ENCODE peak calls at places on chromosomes 3 and 15, in seven cellular contexts. One of them, this sample, is unnamed.
A peak's percentile ranks its signal among the peaks of the same experiment; 100 is the strongest.

GRCh38 chr3:31403197-31403596 is 129.5 kb upstream of the STT3B start:
- DNase-seq in effector memory CD8-positive, alpha-beta T cell: no peak
- DNase-seq in ACHN: no peak
- DNase-seq in C1 segment of cervical spinal cord: no peak
- DNase-seq in memory B cell: no peak
- DNase-seq in aorta: no peak
- DNase-seq in SIG-M5: no peak
- DNase-seq in this sample: no peak

GRCh38 chr3:19232566-19232965 is 84.3 kb downstream of the KCNH8 start:
- DNase-seq in effector memory CD8-positive, alpha-beta T cell: no peak
- DNase-seq in ACHN: no peak
- DNase-seq in C1 segment of cervical spinal cord: no peak
- DNase-seq in memory B cell: no peak
- DNase-seq in aorta: no peak
- DNase-seq in SIG-M5: no peak
- DNase-seq in this sample: no peak

GRCh38 chr3:100423611-100424010 is 22.3 kb downstream of the LNP1 start:
- DNase-seq in effector memory CD8-positive, alpha-beta T cell: no peak
- DNase-seq in ACHN: no peak
- DNase-seq in C1 segment of cervical spinal cord: no peak
- DNase-seq in memory B cell: no peak
- DNase-seq in aorta: no peak
- DNase-seq in SIG-M5: no peak
- DNase-seq in this sample: no peak

GRCh38 chr3:140432176-140432753 is 245.6 kb upstream of the TRIM42 start:
- DNase-seq in effector memory CD8-positive, alpha-beta T cell: no peak
- DNase-seq in ACHN: no peak
- DNase-seq in C1 segment of cervical spinal cord: no peak
- DNase-seq in memory B cell: no peak
- DNase-seq in aorta: no peak
- DNase-seq in SIG-M5: no peak
- DNase-seq in this sample: no peak

GRCh38 chr3:58217209-58217811 is 6.5 kb upstream of the DNASE1L3 start:
- DNase-seq in effector memory CD8-positive, alpha-beta T cell: peak; percentile 40
- DNase-seq in ACHN: peak; percentile 64
- DNase-seq in C1 segment of cervical spinal cord: peak; percentile 51
- DNase-seq in memory B cell: peak; percentile 67
- DNase-seq in aorta: peak; percentile 90
- DNase-seq in SIG-M5: no peak
- DNase-seq in this sample: peak; percentile 76

GRCh38 chr3:43691120-43692002 is 623 bp downstream of the ABHD5 start:
- DNase-seq in effector memory CD8-positive, alpha-beta T cell: peak; percentile 9
- DNase-seq in ACHN: peak; percentile 63
- DNase-seq in C1 segment of cervical spinal cord: peak; percentile 50
- DNase-seq in memory B cell: no peak
- DNase-seq in aorta: peak; percentile 78
- DNase-seq in SIG-M5: no peak
- DNase-seq in this sample: peak; percentile 39

GRCh38 chr3:67516496-67516895 is 137.9 kb downstream of the SUCLG2 start:
- DNase-seq in effector memory CD8-positive, alpha-beta T cell: no peak
- DNase-seq in ACHN: no peak
- DNase-seq in C1 segment of cervical spinal cord: no peak
- DNase-seq in memory B cell: no peak
- DNase-seq in aorta: no peak
- DNase-seq in SIG-M5: no peak
- DNase-seq in this sample: no peak

GRCh38 chr15:79635897-79636596 is 203.9 kb downstream of the MINAR1 start:
- DNase-seq in effector memory CD8-positive, alpha-beta T cell: no peak
- DNase-seq in ACHN: no peak
- DNase-seq in C1 segment of cervical spinal cord: no peak
- DNase-seq in memory B cell: no peak
- DNase-seq in aorta: no peak
- DNase-seq in SIG-M5: no peak
- DNase-seq in this sample: no peak

GRCh38 chr15:72758195-72758594 is 25.4 kb downstream of the ADPGK start:
- DNase-seq in effector memory CD8-positive, alpha-beta T cell: no peak
- DNase-seq in ACHN: peak; percentile 69
- DNase-seq in C1 segment of cervical spinal cord: no peak
- DNase-seq in memory B cell: no peak
- DNase-seq in aorta: no peak
- DNase-seq in SIG-M5: no peak
- DNase-seq in this sample: no peak

GRCh38 chr3:62312201-62312600 is 61.1 kb downstream of the FEZF2 start:
- DNase-seq in effector memory CD8-positive, alpha-beta T cell: no peak
- DNase-seq in ACHN: no peak
- DNase-seq in C1 segment of cervical spinal cord: no peak
- DNase-seq in memory B cell: no peak
- DNase-seq in aorta: no peak
- DNase-seq in SIG-M5: no peak
- DNase-seq in this sample: no peak

GRCh38 chr3:80734483-80734882 is 966.7 kb upstream of the ROBO1 start:
- DNase-seq in effector memory CD8-positive, alpha-beta T cell: no peak
- DNase-seq in ACHN: no peak
- DNase-seq in C1 segment of cervical spinal cord: no peak
- DNase-seq in memory B cell: no peak
- DNase-seq in aorta: no peak
- DNase-seq in SIG-M5: no peak
- DNase-seq in this sample: no peak

GRCh38 chr3:45914362-45915077 is 28.2 kb downstream of the CCR9 start:
- DNase-seq in effector memory CD8-positive, alpha-beta T cell: no peak
- DNase-seq in ACHN: no peak
- DNase-seq in C1 segment of cervical spinal cord: no peak
- DNase-seq in memory B cell: no peak
- DNase-seq in aorta: no peak
- DNase-seq in SIG-M5: no peak
- DNase-seq in this sample: no peak

GRCh38 chr15:92636950-92637481 is 18.6 kb downstream of the FAM174B start:
- DNase-seq in effector memory CD8-positive, alpha-beta T cell: no peak
- DNase-seq in ACHN: no peak
- DNase-seq in C1 segment of cervical spinal cord: no peak
- DNase-seq in memory B cell: no peak
- DNase-seq in aorta: no peak
- DNase-seq in SIG-M5: no peak
- DNase-seq in this sample: no peak

GRCh38 chr3:78832785-78833204 is 935.0 kb downstream of the ROBO1 start:
- DNase-seq in effector memory CD8-positive, alpha-beta T cell: no peak
- DNase-seq in ACHN: no peak
- DNase-seq in C1 segment of cervical spinal cord: no peak
- DNase-seq in memory B cell: no peak
- DNase-seq in aorta: no peak
- DNase-seq in SIG-M5: no peak
- DNase-seq in this sample: no peak

GRCh38 chr3:37307321-37307720 is 132.9 kb upstream of the LRRFIP2 start:
- DNase-seq in effector memory CD8-positive, alpha-beta T cell: no peak
- DNase-seq in ACHN: no peak
- DNase-seq in C1 segment of cervical spinal cord: no peak
- DNase-seq in memory B cell: no peak
- DNase-seq in aorta: no peak
- DNase-seq in SIG-M5: no peak
- DNase-seq in this sample: no peak

GRCh38 chr3:100210777-100211145 is 50.0 kb upstream of the TBC1D23 start:
- DNase-seq in effector memory CD8-positive, alpha-beta T cell: no peak
- DNase-seq in ACHN: no peak
- DNase-seq in C1 segment of cervical spinal cord: no peak
- DNase-seq in memory B cell: no peak
- DNase-seq in aorta: no peak
- DNase-seq in SIG-M5: no peak
- DNase-seq in this sample: peak; percentile 78

GRCh38 chr15:74253276-74253921 is 17.3 kb downstream of the CCDC33 start:
- DNase-seq in effector memory CD8-positive, alpha-beta T cell: no peak
- DNase-seq in ACHN: no peak
- DNase-seq in C1 segment of cervical spinal cord: no peak
- DNase-seq in memory B cell: no peak
- DNase-seq in aorta: no peak
- DNase-seq in SIG-M5: no peak
- DNase-seq in this sample: peak; percentile 62

GRCh38 chr3:112333002-112333385 is at the start of gene CD200:
- DNase-seq in effector memory CD8-positive, alpha-beta T cell: peak; percentile 20
- DNase-seq in ACHN: peak; percentile 7
- DNase-seq in C1 segment of cervical spinal cord: peak; percentile 30
- DNase-seq in memory B cell: peak; percentile 23
- DNase-seq in aorta: peak; percentile 74
- DNase-seq in SIG-M5: no peak
- DNase-seq in this sample: peak; percentile 18

GRCh38 chr3:164903820-164904451 is 174.4 kb downstream of the SI start:
- DNase-seq in effector memory CD8-positive, alpha-beta T cell: no peak
- DNase-seq in ACHN: no peak
- DNase-seq in C1 segment of cervical spinal cord: no peak
- DNase-seq in memory B cell: no peak
- DNase-seq in aorta: no peak
- DNase-seq in SIG-M5: no peak
- DNase-seq in this sample: no peak

GRCh38 chr15:40380636-40381035 is 1.9 kb upstream of the KNSTRN start:
- DNase-seq in effector memory CD8-positive, alpha-beta T cell: no peak
- DNase-seq in ACHN: no peak
- DNase-seq in C1 segment of cervical spinal cord: no peak
- DNase-seq in memory B cell: no peak
- DNase-seq in aorta: no peak
- DNase-seq in SIG-M5: no peak
- DNase-seq in this sample: no peak

GRCh38 chr3:179872842-179873241 is 163.9 kb downstream of the PEX5L start:
- DNase-seq in effector memory CD8-positive, alpha-beta T cell: no peak
- DNase-seq in ACHN: no peak
- DNase-seq in C1 segment of cervical spinal cord: no peak
- DNase-seq in memory B cell: no peak
- DNase-seq in aorta: no peak
- DNase-seq in SIG-M5: no peak
- DNase-seq in this sample: no peak

GRCh38 chr3:120693439-120694172 is 11.6 kb upstream of the HGD start:
- DNase-seq in effector memory CD8-positive, alpha-beta T cell: no peak
- DNase-seq in ACHN: no peak
- DNase-seq in C1 segment of cervical spinal cord: no peak
- DNase-seq in memory B cell: no peak
- DNase-seq in aorta: no peak
- DNase-seq in SIG-M5: no peak
- DNase-seq in this sample: peak; percentile 10

GRCh38 chr3:172153335-172153861 is 114.0 kb downstream of the FNDC3B start:
- DNase-seq in effector memory CD8-positive, alpha-beta T cell: peak; percentile 26
- DNase-seq in ACHN: peak; percentile 90
- DNase-seq in C1 segment of cervical spinal cord: peak; percentile 46
- DNase-seq in memory B cell: no peak
- DNase-seq in aorta: peak; percentile 95
- DNase-seq in SIG-M5: no peak
- DNase-seq in this sample: no peak

GRCh38 chr3:136194409-136195257 is 1.5 kb downstream of the MSL2 start:
- DNase-seq in effector memory CD8-positive, alpha-beta T cell: peak; percentile 72
- DNase-seq in ACHN: peak; percentile 16
- DNase-seq in C1 segment of cervical spinal cord: no peak
- DNase-seq in memory B cell: peak; percentile 44
- DNase-seq in aorta: peak; percentile 51
- DNase-seq in SIG-M5: peak; percentile 38
- DNase-seq in this sample: peak; percentile 44

This sample was measured in A673.